ENCODE peak calls at places on chromosomes 4 and X, in ten cellular contexts. Q, S, D, O, V, B, F, L, J and X are unnamed samples.

GRCh38 chrX:103629295-103630170 is 758 bp downstream of the TCEAL1 start:
- DNase-seq in Q (peak; percentile 51), S (no peak), D (peak; percentile 95), O (no peak), V (no peak), B (peak; percentile 25), F (peak; percentile 77), L (peak; percentile 72), J (peak; percentile 59), X (no peak)

GRCh38 chr4:27003602-27004238 is 143.1 kb downstream of the STIM2 start:
- DNase-seq in Q (no peak), S (no peak), D (no peak), O (no peak), V (no peak), B (no peak), F (no peak), L (no peak), J (no peak), X (no peak)

GRCh38 chrX:150155396-150156048 is 207.6 kb upstream of the MAMLD1 start:
- DNase-seq in Q (no peak), S (no peak), D (peak; percentile 13), O (no peak), V (no peak), B (no peak), F (peak; percentile 60), L (peak; percentile 52), J (no peak), X (no peak)

GRCh38 chrX:48086119-48086518 is 14.7 kb upstream of the ZNF630 start:
- DNase-seq in Q (no peak), S (no peak), D (no peak), O (peak; percentile 8), V (no peak), B (no peak), F (no peak), L (no peak), J (no peak), X (no peak)

GRCh38 chr4:150337709-150338108 is 244.2 kb upstream of the MAB21L2 start:
- DNase-seq in Q (no peak), S (no peak), D (no peak), O (no peak), V (no peak), B (no peak), F (no peak), L (no peak), J (no peak), X (no peak)

GRCh38 chr4:48074657-48075056 is 58.1 kb downstream of the NIPAL1 start:
- DNase-seq in Q (no peak), S (no peak), D (no peak), O (no peak), V (no peak), B (no peak), F (no peak), L (no peak), J (no peak), X (no peak)

GRCh38 chr4:139223682-139224317 is 46.8 kb upstream of the ELF2 start:
- DNase-seq in Q (no peak), S (no peak), D (no peak), O (no peak), V (no peak), B (no peak), F (no peak), L (peak; percentile 47), J (no peak), X (no peak)

GRCh38 chrX:1448793-1449580 is 3.7 kb downstream of the ASMTL start:
- DNase-seq in Q (no peak), S (no peak), D (peak; percentile 9), O (no peak), V (no peak), B (no peak), F (no peak), L (peak; percentile 1), J (peak; percentile 15), X (no peak)

GRCh38 chr4:5770051-5770450 is 59.0 kb downstream of the EVC start:
- DNase-seq in Q (no peak), S (no peak), D (peak; percentile 28), O (no peak), V (no peak), B (no peak), F (no peak), L (no peak), J (no peak), X (no peak)

GRCh38 chr4:184728858-184729257 is 5.0 kb downstream of the CENPU start:
- DNase-seq in Q (no peak), S (no peak), D (no peak), O (no peak), V (no peak), B (no peak), F (no peak), L (no peak), J (no peak), X (no peak)

GRCh38 chr4:1578968-1579833 is 104.9 kb downstream of the FAM53A start:
- DNase-seq in Q (peak; percentile 56), S (peak; percentile 71), D (peak; percentile 88), O (peak; percentile 65), V (peak; percentile 73), B (no peak), F (peak; percentile 74), L (peak; percentile 89), J (peak; percentile 80), X (no peak)

GRCh38 chrX:55715847-55716246 is 1.7 kb upstream of the RRAGB start:
- DNase-seq in Q (no peak), S (no peak), D (peak; percentile 58), O (no peak), V (no peak), B (no peak), F (no peak), L (no peak), J (no peak), X (no peak)

GRCh38 chrX:40127052-40127451 is 29.3 kb upstream of the BCOR start:
- DNase-seq in Q (no peak), S (no peak), D (no peak), O (no peak), V (no peak), B (no peak), F (no peak), L (no peak), J (no peak), X (no peak)
- H3K27ac ChIP-seq in Q (no peak overlapping the region), S (no peak overlapping the region), D (no peak overlapping the region), O (no peak overlapping the region), V (no peak overlapping the region), B (no peak overlapping the region), F (no peak overlapping the region), L (no peak overlapping the region), J (no peak overlapping the region), X (no peak overlapping the region)

GRCh38 chr4:24805036-24805435 is 9.7 kb downstream of the SOD3 start:
- DNase-seq in Q (no peak), S (no peak), D (no peak), O (no peak), V (no peak), B (no peak), F (no peak), L (no peak), J (no peak), X (no peak)
- H3K27ac ChIP-seq in Q (no peak overlapping the region), S (no peak overlapping the region), D (no peak overlapping the region), O (no peak overlapping the region), V (no peak overlapping the region), B (no peak overlapping the region), F (no peak overlapping the region), L (no peak overlapping the region), J (no peak overlapping the region), X (no peak overlapping the region)

DNA sequence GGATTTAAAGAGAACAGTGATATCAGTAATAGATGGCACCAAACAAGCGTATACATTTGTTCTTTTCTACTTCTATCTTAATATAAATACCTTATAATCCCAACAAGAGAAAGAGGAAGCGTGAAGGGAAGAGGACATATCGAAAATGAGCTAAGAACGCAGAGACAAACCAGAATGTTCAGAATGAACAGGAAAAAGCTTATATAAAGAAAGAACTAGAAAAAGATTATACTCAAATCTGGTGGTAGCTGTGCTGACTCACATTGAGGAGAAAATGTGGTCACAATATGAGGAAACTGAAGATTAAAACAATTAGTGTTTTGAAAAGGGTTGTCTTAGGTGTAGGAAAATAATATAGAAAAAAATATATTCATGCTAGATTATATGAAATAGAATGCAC is 2.0 kb upstream of the GPR34 start:
- DNase-seq in Q (no peak), S (no peak), D (no peak), O (no peak), V (no peak), B (no peak), F (no peak), L (no peak), J (no peak), X (no peak)
- H3K27ac ChIP-seq in Q (no peak overlapping the region), S (no peak overlapping the region), D (no peak overlapping the region), O (no peak overlapping the region), V (no peak overlapping the region), B (no peak overlapping the region), F (no peak overlapping the region), L (no peak overlapping the region), J (no peak overlapping the region), X (no peak overlapping the region)

GRCh38 chr4:160848901-160849735 is 1314.7 kb downstream of the FSTL5 start:
- DNase-seq in Q (no peak), S (no peak), D (peak; percentile 57), O (no peak), V (no peak), B (no peak), F (no peak), L (no peak), J (no peak), X (no peak)
- H3K27ac ChIP-seq in Q (no peak overlapping the region), S (no peak overlapping the region), D (peak overlapping the region; percentile 6), O (no peak overlapping the region), V (no peak overlapping the region), B (no peak overlapping the region), F (no peak overlapping the region), L (no peak overlapping the region), J (no peak overlapping the region), X (no peak overlapping the region)